ENCODE peak calls at places on chromosome 3, in four cellular contexts. T is mesenchymal stem cell, R is neuronal stem cell, H is trophoblast cell. P is an unnamed sample.

GRCh38 chr3:44000586-44000985 is 241.1 kb upstream of the TOPAZ1 start:
- DNase-seq in T (no peak), R (no peak), H (peak), P (no peak)

GRCh38 chr3:27963519-27963918 is 241.4 kb upstream of the EOMES start:
- DNase-seq in T (no peak), R (no peak), H (no peak), P (no peak)

GRCh38 chr3:33166095-33166494 is 52.3 kb downstream of the CRTAP start:
- DNase-seq in T (no peak), R (no peak), H (no peak), P (no peak)

GRCh38 chr3:8324727-8325126 is 176.9 kb upstream of the LMCD1 start:
- DNase-seq in T (peak), R (peak), H (peak), P (peak)

GRCh38 chr3:52244061-52244628 is 1.4 kb upstream of the PPM1M start:
- DNase-seq in T (peak), R (no peak), H (peak), P (peak)

GRCh38 chr3:188437921-188438320 is 284.0 kb downstream of the LPP start:
- DNase-seq in T (no peak), R (no peak), H (no peak), P (no peak)

GRCh38 chr3:10515884-10516495 is 10.6 kb upstream of the ATP2B2 start:
- DNase-seq in T (no peak), R (no peak), H (no peak), P (peak)

GRCh38 chr3:8596706-8597514 is 47.7 kb downstream of the SSUH2 start:
- DNase-seq in T (no peak), R (no peak), H (no peak), P (no peak)

GRCh38 chr3:25433868-25434267 is 5.8 kb downstream of the RARB start:
- DNase-seq in T (no peak), R (no peak), H (no peak), P (no peak)

DNA sequence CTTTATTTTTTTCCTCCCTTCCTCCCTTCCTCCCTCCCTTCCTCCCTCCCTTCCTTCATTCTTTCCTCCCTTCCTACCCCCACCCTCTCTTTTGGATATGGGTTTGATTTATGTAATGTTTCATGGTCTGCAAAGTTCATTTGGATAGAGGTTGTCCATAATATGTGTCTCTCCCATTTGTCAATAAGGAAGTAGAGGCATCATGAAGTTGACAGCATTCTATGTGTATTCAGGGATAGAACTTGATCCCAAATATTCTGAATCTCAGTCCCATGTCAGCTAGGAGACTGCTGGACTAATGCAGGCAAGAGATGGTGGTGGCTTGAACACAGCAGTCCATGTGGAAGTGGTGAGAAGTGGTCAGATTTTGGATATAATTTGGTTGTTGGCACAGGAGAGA is 90.7 kb upstream of the SLC6A6 start:
- DNase-seq in T (no peak), R (no peak), H (no peak), P (no peak)
- H2BK12ac ChIP-seq in T (no peak), R (no peak), H (no peak), P (no peak)

GRCh38 chr3:132414841-132415240 is 2.5 kb upstream of the DNAJC13 start:
- DNase-seq in T (no peak), R (no peak), H (no peak), P (no peak)
- H2BK12ac ChIP-seq in T (no peak), R (no peak), H (no peak), P (no peak)

GRCh38 chr3:192858849-192859585 is 58.6 kb downstream of the MB21D2 start:
- DNase-seq in T (peak), R (no peak), H (no peak), P (no peak)

GRCh38 chr3:192851821-192852352 is 65.8 kb downstream of the MB21D2 start:
- DNase-seq in T (peak), R (no peak), H (peak), P (no peak)

GRCh38 chr3:192857148-192857735 is 60.4 kb downstream of the MB21D2 start:
- DNase-seq in T (peak), R (no peak), H (peak), P (no peak)

GRCh38 chr3:192850501-192850981 is 67.1 kb downstream of the MB21D2 start:
- DNase-seq in T (peak), R (no peak), H (peak), P (no peak)

GRCh38 chr3:192855434-192855833 is 62.2 kb downstream of the MB21D2 start:
- DNase-seq in T (no peak), R (no peak), H (no peak), P (no peak)
- H2BK12ac ChIP-seq in T (no peak), R (no peak), H (no peak), P (no peak)

GRCh38 chr3:146414010-146414409 is 55.4 kb downstream of the PLSCR2 start:
- DNase-seq in T (no peak), R (no peak), H (no peak), P (no peak)
- H2BK12ac ChIP-seq in T (no peak), R (no peak), H (no peak), P (no peak)

DNA sequence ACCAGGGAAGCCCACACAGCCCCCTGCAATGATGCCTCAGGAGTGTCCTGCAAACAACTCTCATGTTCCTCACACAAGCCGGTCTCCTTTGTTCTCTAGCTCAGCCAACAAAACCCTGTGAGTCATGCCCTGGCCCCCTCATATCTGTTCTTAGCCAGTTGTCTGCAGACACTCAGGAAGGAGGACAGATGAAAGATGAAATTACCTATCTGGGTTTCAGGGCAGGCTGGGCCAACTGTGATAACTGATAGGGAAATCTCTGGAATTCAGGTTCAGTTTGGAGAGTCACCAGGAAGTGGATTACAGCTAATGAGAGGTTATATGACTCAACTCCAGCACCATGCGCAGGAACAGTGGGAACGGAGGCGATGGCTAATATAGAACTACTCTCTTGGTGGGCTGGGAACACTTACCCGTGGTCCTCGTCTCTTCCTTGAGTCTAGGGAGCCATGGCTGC is 352.0 kb upstream of the ADAMTS9 start:
- DNase-seq in T (peak), R (no peak), H (no peak), P (no peak)
- H2BK12ac ChIP-seq in T (no peak), R (no peak), H (peak), P (no peak)

P was measured in H9.